ENCODE peak calls at places on chromosomes 6 and 20, in six cellular contexts. Z, T, F, C, U and G are unnamed samples.

GRCh38 chr20:15643713-15644112 is 929.5 kb downstream of the KIF16B start:
- DNase-seq in Z (no peak), T (peak; percentile 34), F (no peak), C (no peak), U (peak; percentile 10), G (no peak)

GRCh38 chr6:136656121-136656520 is 105.9 kb upstream of the MAP7 start:
- DNase-seq in Z (no peak), T (no peak), F (no peak), C (no peak), U (no peak), G (no peak)

GRCh38 chr6:18742406-18742805 is 355.3 kb downstream of the RNF144B start:
- DNase-seq in Z (no peak), T (no peak), F (no peak), C (no peak), U (no peak), G (no peak)

GRCh38 chr20:33896509-33896908 is 85.4 kb downstream of the CHMP4B start:
- DNase-seq in Z (no peak), T (no peak), F (peak; percentile 55), C (no peak), U (peak; percentile 70), G (peak; percentile 13)

GRCh38 chr20:37880726-37881591 is 22.0 kb upstream of the VSTM2L start:
- DNase-seq in Z (no peak), T (peak; percentile 71), F (no peak), C (no peak), U (no peak), G (peak; percentile 33)

GRCh38 chr6:57087916-57088315 is 2.1 kb upstream of the ZNF451 start:
- DNase-seq in Z (no peak), T (peak; percentile 16), F (no peak), C (no peak), U (peak; percentile 20), G (no peak)

GRCh38 chr6:159104931-159105330 is 60.1 kb upstream of the TAGAP start:
- DNase-seq in Z (no peak), T (peak; percentile 23), F (no peak), C (no peak), U (no peak), G (no peak)

GRCh38 chr6:68197356-68197755 is 437.7 kb upstream of the ADGRB3 start:
- DNase-seq in Z (no peak), T (no peak), F (no peak), C (no peak), U (no peak), G (no peak)

GRCh38 chr6:54236984-54237383 is 71.3 kb upstream of the TINAG start:
- DNase-seq in Z (no peak), T (peak; percentile 37), F (no peak), C (no peak), U (no peak), G (no peak)

GRCh38 chr20:50367739-50368375 is 142.3 kb upstream of the PTPN1 start:
- DNase-seq in Z (no peak), T (no peak), F (no peak), C (no peak), U (no peak), G (no peak)

GRCh38 chr6:13922750-13923149 is 2.0 kb upstream of the RNF182 start:
- DNase-seq in Z (no peak), T (no peak), F (no peak), C (no peak), U (no peak), G (no peak)

GRCh38 chr6:133646021-133646682 is 242.8 kb upstream of the TCF21 start:
- DNase-seq in Z (no peak), T (no peak), F (peak; percentile 39), C (no peak), U (peak; percentile 47), G (no peak)

GRCh38 chr20:14232650-14233049 is 104.8 kb downstream of the FLRT3 start:
- DNase-seq in Z (no peak), T (no peak), F (no peak), C (no peak), U (no peak), G (no peak)

GRCh38 chr20:51195419-51195901 is 172.6 kb upstream of the KCNG1 start:
- DNase-seq in Z (no peak), T (no peak), F (no peak), C (no peak), U (peak; percentile 56), G (no peak)

GRCh38 chr6:105545947-105546710 is 143.2 kb upstream of the PREP start:
- DNase-seq in Z (no peak), T (no peak), F (peak; percentile 89), C (no peak), U (peak; percentile 63), G (no peak)

GRCh38 chr20:57627972-57628650 is 7.9 kb upstream of the ZBP1 start:
- DNase-seq in Z (no peak), T (no peak), F (no peak), C (no peak), U (peak; percentile 41), G (no peak)

GRCh38 chr20:5835870-5836269 is 85.7 kb downstream of the SHLD1 start:
- DNase-seq in Z (no peak), T (no peak), F (peak; percentile 92), C (no peak), U (peak; percentile 57), G (no peak)

GRCh38 chr20:50191065-50191565 is 485 bp downstream of the CEBPB start:
- DNase-seq in Z (no peak), T (no peak), F (no peak), C (no peak), U (no peak), G (no peak)

GRCh38 chr6:157980288-157981131 is 1.2 kb upstream of the SYNJ2 start:
- DNase-seq in Z (no peak), T (no peak), F (no peak), C (no peak), U (no peak), G (no peak)
- H3K4ac ChIP-seq in Z (no peak overlapping the region), T (no peak overlapping the region), F (no peak overlapping the region), C (no peak overlapping the region), U (peak overlapping the region; percentile 96), G (no peak overlapping the region)

DNA sequence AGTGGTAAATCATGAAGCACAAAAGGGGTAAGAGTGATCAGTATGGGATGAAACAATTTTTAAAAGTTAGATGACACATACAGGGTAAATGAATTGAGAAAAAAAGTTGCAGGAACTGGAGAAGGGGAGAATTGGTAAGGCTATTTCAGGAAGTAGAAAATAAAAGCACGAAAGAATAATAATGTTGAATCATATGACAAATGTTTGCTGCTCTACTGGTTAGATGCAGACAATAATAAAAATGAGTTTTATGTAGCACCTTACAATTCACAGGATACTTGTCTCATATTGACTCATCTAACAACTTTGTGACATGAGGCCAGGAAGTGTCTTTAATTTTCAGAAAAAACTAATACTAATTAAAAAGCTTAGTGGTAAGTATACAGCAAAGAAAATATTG is 566.5 kb upstream of the MARCKS start:
- DNase-seq in Z (no peak), T (no peak), F (no peak), C (no peak), U (no peak), G (no peak)
- H3K4ac ChIP-seq in Z (no peak overlapping the region), T (no peak overlapping the region), F (no peak overlapping the region), C (no peak overlapping the region), U (no peak overlapping the region), G (no peak overlapping the region)

DNA sequence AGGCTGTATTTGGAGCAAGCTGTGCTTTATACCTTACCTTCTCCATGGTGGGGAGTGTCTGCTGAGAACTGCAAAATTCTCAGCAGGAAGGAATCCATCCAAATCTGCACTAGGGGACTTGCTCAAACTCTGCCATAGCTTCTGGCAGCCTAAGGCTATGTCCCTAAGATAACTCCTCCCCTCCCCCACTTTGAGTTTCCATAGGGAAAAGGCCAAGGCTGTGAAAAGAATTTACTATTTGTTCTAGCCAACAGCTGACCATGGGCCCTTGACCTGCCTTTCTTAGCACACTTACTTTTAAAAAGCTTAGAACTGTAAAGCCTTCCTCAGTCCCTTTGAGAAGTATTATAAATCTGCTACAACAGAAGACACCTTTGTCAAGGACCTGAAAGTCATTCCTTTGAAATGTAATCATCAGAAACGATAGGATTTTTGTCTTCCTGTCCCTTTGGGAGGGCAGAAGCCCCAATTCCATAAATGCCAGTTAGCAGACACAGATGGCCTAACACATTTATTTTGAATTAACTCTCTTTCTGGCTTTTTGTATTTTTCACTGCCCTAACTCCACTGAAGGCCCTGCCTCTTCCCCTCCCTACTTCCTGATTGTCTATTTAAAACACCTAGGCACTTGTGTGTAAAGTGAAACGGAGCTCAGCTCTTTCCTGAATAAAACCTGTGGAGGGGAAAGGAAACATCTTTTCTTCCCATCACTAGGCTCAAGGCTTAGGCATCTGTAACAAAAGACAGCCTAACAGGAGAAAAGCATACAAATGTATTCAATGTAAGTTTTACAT is 157.1 kb downstream of the AKAP7 start:
- DNase-seq in Z (no peak), T (peak; percentile 81), F (no peak), C (no peak), U (no peak), G (no peak)
- H3K4ac ChIP-seq in Z (no peak overlapping the region), T (no peak overlapping the region), F (no peak overlapping the region), C (no peak overlapping the region), U (no peak overlapping the region), G (no peak overlapping the region)

GRCh38 chr20:59994697-59995122 is 36.5 kb downstream of the CDH26 start:
- DNase-seq in Z (peak; percentile 12), T (peak; percentile 94), F (no peak), C (peak; percentile 96), U (peak; percentile 20), G (peak; percentile 33)
- H3K4ac ChIP-seq in Z (no peak overlapping the region), T (no peak overlapping the region), F (no peak overlapping the region), C (no peak overlapping the region), U (no peak overlapping the region), G (no peak overlapping the region)

DNA sequence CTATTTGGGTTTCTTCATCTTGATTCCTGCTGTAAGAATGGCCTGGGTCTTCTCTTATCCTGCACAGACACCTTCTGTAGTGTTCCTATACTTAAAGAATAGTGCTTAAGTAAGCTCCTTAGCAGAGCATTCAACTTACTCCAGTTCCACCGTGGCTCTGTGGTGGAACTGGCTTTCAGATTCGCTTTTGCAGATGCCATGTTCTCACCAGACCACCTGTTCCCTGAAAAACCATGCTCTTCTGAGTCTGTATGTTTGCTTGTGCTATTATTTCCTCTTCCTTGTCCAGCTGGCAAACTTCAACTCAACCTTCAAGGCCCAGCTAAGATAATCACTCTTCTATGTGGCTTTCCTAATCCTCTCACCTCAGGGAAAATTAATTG is 4.9 kb downstream of the ELMO2 start:
- DNase-seq in Z (no peak), T (no peak), F (peak; percentile 57), C (no peak), U (no peak), G (no peak)
- H3K4ac ChIP-seq in Z (no peak overlapping the region), T (no peak overlapping the region), F (no peak overlapping the region), C (no peak overlapping the region), U (peak overlapping the region; percentile 54), G (peak overlapping the region; percentile 41)

GRCh38 chr20:25538838-25539665 is 46.3 kb downstream of the NINL start:
- DNase-seq in Z (no peak), T (no peak), F (no peak), C (no peak), U (no peak), G (no peak)
- H3K4ac ChIP-seq in Z (no peak overlapping the region), T (no peak overlapping the region), F (no peak overlapping the region), C (no peak overlapping the region), U (no peak overlapping the region), G (no peak overlapping the region)

DNA sequence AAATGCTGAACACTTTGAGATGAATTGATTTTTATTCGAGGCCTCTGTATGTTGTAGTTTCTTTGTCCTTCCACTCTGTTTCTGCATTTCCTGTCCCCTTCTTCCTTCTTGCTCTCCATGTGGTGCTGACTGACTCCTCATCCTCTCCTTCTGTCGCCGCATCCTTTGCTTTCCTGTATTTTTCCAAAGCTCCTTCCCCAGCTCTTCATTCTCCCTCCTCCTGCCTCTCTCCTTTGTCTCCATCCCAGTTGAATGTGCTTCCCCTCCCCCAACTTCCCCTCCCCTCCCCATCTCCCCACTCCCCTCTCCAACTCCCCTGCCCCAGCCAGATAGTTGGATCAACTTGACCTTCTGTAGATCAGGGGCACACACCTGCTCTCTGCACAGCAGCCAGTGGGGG is 2.6 kb upstream of the KCNK5 start:
- DNase-seq in Z (no peak), T (peak; percentile 61), F (no peak), C (peak; percentile 79), U (no peak), G (no peak)
- H3K4ac ChIP-seq in Z (no peak overlapping the region), T (peak overlapping the region; percentile 8), F (no peak overlapping the region), C (no peak overlapping the region), U (no peak overlapping the region), G (no peak overlapping the region)